ENCODE peak calls at places on chromosomes 2 and 18, in five cellular contexts. One of them, this sample, is unnamed.

GRCh38 chr2:3864943-3865664 is 161.7 kb downstream of the DCDC2C start:
- DNase-seq in left ventricle myocardium superior: no peak
- DNase-seq in GM18507: no peak
- DNase-seq in Kasumi-1: no peak
- DNase-seq in A172: no peak
- DNase-seq in this sample: no peak

GRCh38 chr2:100235098-100235497 is 87.2 kb downstream of the LONRF2 start:
- DNase-seq in left ventricle myocardium superior: no peak
- DNase-seq in GM18507: peak; percentile 39
- DNase-seq in Kasumi-1: no peak
- DNase-seq in A172: no peak
- DNase-seq in this sample: no peak

GRCh38 chr2:160266078-160266551 is 66.0 kb upstream of the ITGB6 start:
- DNase-seq in left ventricle myocardium superior: no peak
- DNase-seq in GM18507: no peak
- DNase-seq in Kasumi-1: no peak
- DNase-seq in A172: no peak
- DNase-seq in this sample: no peak

GRCh38 chr18:49584431-49584830 is 22.6 kb downstream of the LIPG start:
- DNase-seq in left ventricle myocardium superior: no peak
- DNase-seq in GM18507: no peak
- DNase-seq in Kasumi-1: no peak
- DNase-seq in A172: no peak
- DNase-seq in this sample: no peak

GRCh38 chr18:60975419-60975818 is 357.8 kb upstream of the CDH20 start:
- DNase-seq in left ventricle myocardium superior: no peak
- DNase-seq in GM18507: no peak
- DNase-seq in Kasumi-1: no peak
- DNase-seq in A172: no peak
- DNase-seq in this sample: no peak

GRCh38 chr18:26540041-26540628 is 8.2 kb downstream of the KCTD1 start:
- DNase-seq in left ventricle myocardium superior: no peak
- DNase-seq in GM18507: no peak
- DNase-seq in Kasumi-1: peak; percentile 40
- DNase-seq in A172: peak; percentile 64
- DNase-seq in this sample: no peak

GRCh38 chr2:58629720-58630119 is 388.6 kb upstream of the FANCL start:
- DNase-seq in left ventricle myocardium superior: no peak
- DNase-seq in GM18507: no peak
- DNase-seq in Kasumi-1: no peak
- DNase-seq in A172: no peak
- DNase-seq in this sample: no peak

GRCh38 chr2:98935111-98935770 is 784 bp downstream of the CRACDL start:
- DNase-seq in left ventricle myocardium superior: no peak
- DNase-seq in GM18507: no peak
- DNase-seq in Kasumi-1: no peak
- DNase-seq in A172: no peak
- DNase-seq in this sample: no peak

GRCh38 chr18:6389005-6389404 is 25.7 kb downstream of the L3MBTL4 start:
- DNase-seq in left ventricle myocardium superior: no peak
- DNase-seq in GM18507: no peak
- DNase-seq in Kasumi-1: no peak
- DNase-seq in A172: no peak
- DNase-seq in this sample: no peak

GRCh38 chr2:134280231-134280630 is 26.4 kb downstream of the MGAT5 start:
- DNase-seq in left ventricle myocardium superior: no peak
- DNase-seq in GM18507: no peak
- DNase-seq in Kasumi-1: no peak
- DNase-seq in A172: no peak
- DNase-seq in this sample: no peak

GRCh38 chr2:115650827-115651226 is 1208.4 kb downstream of the DPP10 start:
- DNase-seq in left ventricle myocardium superior: no peak
- DNase-seq in GM18507: no peak
- DNase-seq in Kasumi-1: no peak
- DNase-seq in A172: no peak
- DNase-seq in this sample: peak; percentile 31

GRCh38 chr2:150404147-150404546 is 83.3 kb downstream of the RND3 start:
- DNase-seq in left ventricle myocardium superior: no peak
- DNase-seq in GM18507: no peak
- DNase-seq in Kasumi-1: no peak
- DNase-seq in A172: peak; percentile 28
- DNase-seq in this sample: peak; percentile 30

GRCh38 chr2:190050001-190050400 is 12.5 kb downstream of the MSTN start:
- DNase-seq in left ventricle myocardium superior: no peak
- DNase-seq in GM18507: no peak
- DNase-seq in Kasumi-1: no peak
- DNase-seq in A172: no peak
- DNase-seq in this sample: no peak

GRCh38 chr2:219228745-219229374 is 576 bp downstream of the ATG9A start:
- DNase-seq in left ventricle myocardium superior: no peak
- DNase-seq in GM18507: no peak
- DNase-seq in Kasumi-1: no peak
- DNase-seq in A172: no peak
- DNase-seq in this sample: peak; percentile 48

GRCh38 chr2:160730296-160730995 is 236.8 kb upstream of the RBMS1 start:
- DNase-seq in left ventricle myocardium superior: no peak
- DNase-seq in GM18507: no peak
- DNase-seq in Kasumi-1: no peak
- DNase-seq in A172: peak; percentile 69
- DNase-seq in this sample: no peak

GRCh38 chr2:210195066-210195852 is 24.1 kb upstream of the KANSL1L start:
- DNase-seq in left ventricle myocardium superior: peak; percentile 16
- DNase-seq in GM18507: no peak
- DNase-seq in Kasumi-1: peak; percentile 23
- DNase-seq in A172: peak; percentile 48
- DNase-seq in this sample: peak; percentile 74

GRCh38 chr2:128405467-128405900 is 86.8 kb upstream of the HS6ST1 start:
- DNase-seq in left ventricle myocardium superior: no peak
- DNase-seq in GM18507: no peak
- DNase-seq in Kasumi-1: no peak
- DNase-seq in A172: no peak
- DNase-seq in this sample: no peak

GRCh38 chr2:16117021-16117700 is 176.8 kb downstream of the MYCN start:
- DNase-seq in left ventricle myocardium superior: no peak
- DNase-seq in GM18507: no peak
- DNase-seq in Kasumi-1: no peak
- DNase-seq in A172: no peak
- DNase-seq in this sample: no peak

GRCh38 chr18:76986391-76986790 is 146.2 kb downstream of the MBP start:
- DNase-seq in left ventricle myocardium superior: no peak
- DNase-seq in GM18507: no peak
- DNase-seq in Kasumi-1: no peak
- DNase-seq in A172: no peak
- DNase-seq in this sample: no peak

GRCh38 chr2:150599889-150600288 is 112.4 kb upstream of the RND3 start:
- DNase-seq in left ventricle myocardium superior: no peak
- DNase-seq in GM18507: no peak
- DNase-seq in Kasumi-1: peak; percentile 46
- DNase-seq in A172: no peak
- DNase-seq in this sample: no peak

GRCh38 chr2:223999862-224000261 is 39.2 kb downstream of the SERPINE2 start:
- DNase-seq in left ventricle myocardium superior: no peak
- DNase-seq in GM18507: no peak
- DNase-seq in Kasumi-1: no peak
- DNase-seq in A172: no peak
- DNase-seq in this sample: no peak

GRCh38 chr2:170714156-170715061 is 728 bp upstream of the SP5 start:
- DNase-seq in left ventricle myocardium superior: peak; percentile 45
- DNase-seq in GM18507: no peak
- DNase-seq in Kasumi-1: peak; percentile 48
- DNase-seq in A172: no peak
- DNase-seq in this sample: peak; percentile 64

GRCh38 chr2:99485824-99486223 is 4.0 kb downstream of the REV1 start:
- DNase-seq in left ventricle myocardium superior: no peak
- DNase-seq in GM18507: no peak
- DNase-seq in Kasumi-1: no peak
- DNase-seq in A172: no peak
- DNase-seq in this sample: no peak

This sample was measured in OCI-M1.